ENCODE peak calls at places on chromosome 14, in eight cellular contexts. I is activated naive CD4-positive, alpha-beta T cell treated with anti-CD3 and anti-CD28 coated beads, Interleukin-2, amount 50 U/mL, for 72 hours; O is GM23338; L is T1000; Z is kidney tubule cell; F is nephron progenitor cell; V is activated CD8-positive, alpha-beta memory T cell treated with anti-CD3 and anti-CD28 coated beads for 4 hours; U is GOT3. H is an unnamed sample.

GRCh38 chr14:95664046-95664445 is 22.2 kb upstream of the TCL1B start:
- DNase-seq in Z (no peak), V (no peak), L (no peak), F (no peak), U (no peak), O (no peak), I (no peak), H (no peak)

GRCh38 chr14:93133476-93133875 is 17.8 kb upstream of the ITPK1 start:
- DNase-seq in F (no peak), U (no peak), I (no peak), Z (no peak), V (no peak), L (no peak), O (no peak), H (peak; percentile 92)

GRCh38 chr14:64554551-64554950 is 4.8 kb downstream of the PPP1R36 start:
- DNase-seq in L (no peak), F (no peak), Z (no peak), O (no peak), V (no peak), I (no peak), U (no peak), H (no peak)

GRCh38 chr14:61090432-61091216 is 109.6 kb downstream of the SLC38A6 start:
- DNase-seq in Z (no peak), O (no peak), L (no peak), U (no peak), F (no peak), I (no peak), V (no peak), H (peak; percentile 49)

GRCh38 chr14:106507354-106507753 is 981.0 kb downstream of the TMEM121 start:
- DNase-seq in L (no peak), Z (no peak), V (no peak), U (no peak), F (no peak), O (no peak), I (peak; percentile 16), H (no peak)

GRCh38 chr14:22900088-22900799 is 17.2 kb downstream of the REM2 start:
- DNase-seq in V (no peak), O (peak; percentile 90), U (no peak), I (peak; percentile 48), Z (peak; percentile 64), L (peak; percentile 4), F (peak; percentile 48), H (peak; percentile 79)

GRCh38 chr14:50061664-50062437 is 54.5 kb downstream of the VCPKMT start:
- DNase-seq in Z (peak; percentile 82), O (no peak), I (peak; percentile 50), F (peak; percentile 36), L (no peak), U (no peak), V (no peak), H (peak; percentile 79)

GRCh38 chr14:101823511-101824120 is 62.1 kb downstream of the PPP2R5C start:
- DNase-seq in Z (no peak), I (peak; percentile 70), V (peak; percentile 69), U (no peak), O (no peak), L (no peak), F (no peak), H (peak; percentile 58)

GRCh38 chr14:75711134-75711795 is 50.2 kb downstream of the TTLL5 start:
- DNase-seq in L (no peak), O (peak; percentile 61), I (peak; percentile 21), F (peak; percentile 25), Z (peak; percentile 63), U (no peak), V (no peak), H (peak; percentile 72)

GRCh38 chr14:77097006-77097688 is 911 bp upstream of the CIPC start:
- DNase-seq in L (no peak), F (no peak), I (no peak), O (no peak), U (no peak), Z (peak; percentile 45), V (no peak), H (peak; percentile 57)

GRCh38 chr14:68807148-68807600 is 14.3 kb upstream of the ZFP36L1 start:
- DNase-seq in U (no peak), I (no peak), V (no peak), L (no peak), O (no peak), F (no peak), Z (peak; percentile 68), H (peak; percentile 97)

GRCh38 chr14:58430156-58430555 is 2.6 kb downstream of the KIAA0586 start:
- DNase-seq in L (no peak), O (no peak), U (no peak), Z (peak; percentile 70), I (no peak), V (no peak), F (no peak), H (peak; percentile 17)

GRCh38 chr14:61268797-61269196 is 12.3 kb downstream of the TMEM30B start:
- DNase-seq in U (no peak), L (no peak), V (no peak), Z (no peak), F (no peak), I (no peak), O (no peak), H (no peak)

H was measured in fibroblast of villous mesenchyme.